ENCODE peak calls at places on chromosomes 16 and 17, in four cellular contexts. U is H1, B is fibroblast of villous mesenchyme, A is A549. C is an unnamed sample.

GRCh38 chr16:27773344-27773743 is 223.4 kb downstream of the KATNIP start:
- DNase-seq in A (no peak), U (no peak), B (no peak), C (no peak)

GRCh38 chr16:50464325-50465290 is 83.6 kb upstream of the NKD1 start:
- DNase-seq in A (no peak), B (no peak), U (peak), C (no peak)

GRCh38 chr17:75270966-75271232 is at the start of gene MIF4GD:
- DNase-seq in U (no peak), B (no peak), A (no peak), C (no peak)

GRCh38 chr17:4142107-4142900 is 526 bp downstream of the ZZEF1 start:
- DNase-seq in U (no peak), B (peak), A (peak), C (no peak)

GRCh38 chr17:47135235-47135634 is 53.9 kb downstream of the CDC27 start:
- DNase-seq in B (no peak), A (no peak), U (no peak), C (no peak)

GRCh38 chr17:68777243-68777855 is 176.2 kb upstream of the FAM20A start:
- DNase-seq in B (peak), A (peak), U (peak), C (peak)

GRCh38 chr17:64218066-64218465 is 45.0 kb downstream of the TEX2 start:
- DNase-seq in A (no peak), U (no peak), B (no peak), C (no peak)

GRCh38 chr16:23571895-23572294 is 14.4 kb downstream of the UBFD1 start:
- DNase-seq in U (no peak), A (no peak), B (no peak), C (no peak)

GRCh38 chr16:4384497-4384896 is 12.8 kb downstream of the VASN start:
- DNase-seq in U (no peak), B (peak), A (no peak), C (no peak)

GRCh38 chr17:49365667-49366066 is 3.6 kb upstream of the ZNF652 start:
- DNase-seq in U (no peak), A (peak), B (no peak), C (no peak)

GRCh38 chr17:58301504-58302150 is 20.9 kb upstream of the MPO start:
- DNase-seq in B (no peak), A (no peak), U (peak), C (no peak)

GRCh38 chr16:53129281-53130192 is 74.7 kb downstream of the CHD9 start:
- DNase-seq in B (peak), A (no peak), U (no peak), C (no peak)

GRCh38 chr17:75595284-75595918 is 7.8 kb downstream of the MYO15B start:
- DNase-seq in A (no peak), U (no peak), B (no peak), C (no peak)

GRCh38 chr17:11671151-11671550 is 72.9 kb downstream of the DNAH9 start:
- DNase-seq in A (no peak), U (no peak), B (no peak), C (no peak)

GRCh38 chr17:6443692-6444572 is at the start of gene PIMREG:
- DNase-seq in A (peak), B (peak), U (peak), C (peak)

GRCh38 chr17:57965521-57966160 is 10.4 kb upstream of the CUEDC1 start:
- DNase-seq in B (no peak), A (no peak), U (peak), C (no peak)

GRCh38 chr17:44389723-44390202 is 314 bp upstream of the ITGA2B start:
- DNase-seq in A (no peak), U (no peak), B (no peak), C (no peak)

GRCh38 chr17:58120195-58120822 is 27.9 kb upstream of the OR4D1 start:
- DNase-seq in A (peak), U (peak), B (peak), C (peak)

DNA sequence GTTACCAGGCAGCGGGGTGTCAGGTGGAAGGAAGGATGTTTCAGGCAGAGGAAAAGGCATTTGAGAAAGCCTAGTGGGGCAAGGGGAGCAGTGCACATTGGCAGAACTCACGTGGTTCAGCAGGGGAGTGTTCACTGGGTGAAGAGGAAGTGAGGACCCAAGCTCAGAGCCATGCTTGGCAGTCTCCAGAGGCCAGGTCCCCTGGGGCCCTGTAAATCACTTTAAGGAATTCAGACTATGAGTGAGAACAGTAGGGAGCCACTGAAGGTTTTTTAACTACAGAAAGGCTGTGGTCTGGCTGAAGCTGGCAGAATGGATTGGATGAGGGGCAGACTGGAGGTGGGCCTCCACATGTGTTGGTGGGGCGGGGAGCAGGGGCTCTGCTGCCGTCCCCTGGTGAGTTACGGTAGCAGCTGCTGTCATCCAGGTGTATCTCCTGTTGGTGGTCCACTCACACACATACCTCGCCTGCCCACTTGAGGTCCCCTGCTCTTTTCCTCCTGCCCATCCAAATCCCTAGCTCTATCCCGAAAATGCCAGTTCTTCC is 5.1 kb downstream of the CLEC16A start:
- DNase-seq in A (peak), U (peak), B (no peak), C (no peak)
- H3K4me3 ChIP-seq in A (no peak), U (no peak), B (no peak), C (no peak)

DNA sequence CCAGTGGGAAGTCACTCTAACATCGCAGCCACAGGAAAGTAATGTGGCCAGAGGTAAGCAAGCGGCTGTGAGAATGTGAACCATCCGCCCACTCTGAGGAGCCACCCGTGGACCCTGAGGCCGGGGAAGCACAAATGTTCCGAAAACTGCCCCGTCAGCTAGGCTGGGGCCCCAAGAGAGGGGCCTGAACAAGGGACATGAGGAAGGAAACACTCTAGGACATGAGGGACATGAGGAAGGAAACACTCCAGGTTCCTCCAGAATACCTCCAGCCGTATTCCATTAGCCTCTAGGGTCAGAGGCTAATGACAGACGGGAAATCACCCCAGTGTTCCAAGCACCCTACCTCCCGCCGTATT is 317 bp downstream of the TEFM start:
- DNase-seq in U (no peak), A (no peak), B (no peak), C (no peak)
- TF ChIP-seq CTCF in U (no peak), A (no peak), B (no peak), C (no peak)

GRCh38 chr17:2435181-2435741 is 34.4 kb upstream of the MNT start:
- DNase-seq in B (no peak), A (no peak), U (peak), C (no peak)
- H3K4me3 ChIP-seq in B (no peak), A (no peak), U (peak), C (no peak)

GRCh38 chr17:22410136-22410535 is 717.8 kb downstream of the KCNJ18 start:
- DNase-seq in A (no peak), U (no peak), B (no peak), C (no peak)

GRCh38 chr17:22411185-22411784 is 719.0 kb downstream of the KCNJ18 start:
- DNase-seq in B (no peak), A (no peak), U (no peak), C (no peak)

GRCh38 chr17:22409160-22409751 is 716.9 kb downstream of the KCNJ18 start:
- DNase-seq in B (no peak), U (no peak), A (no peak), C (no peak)
- TF ChIP-seq CTCF in B (no peak), U (no peak), A (no peak), C (no peak)

DNA sequence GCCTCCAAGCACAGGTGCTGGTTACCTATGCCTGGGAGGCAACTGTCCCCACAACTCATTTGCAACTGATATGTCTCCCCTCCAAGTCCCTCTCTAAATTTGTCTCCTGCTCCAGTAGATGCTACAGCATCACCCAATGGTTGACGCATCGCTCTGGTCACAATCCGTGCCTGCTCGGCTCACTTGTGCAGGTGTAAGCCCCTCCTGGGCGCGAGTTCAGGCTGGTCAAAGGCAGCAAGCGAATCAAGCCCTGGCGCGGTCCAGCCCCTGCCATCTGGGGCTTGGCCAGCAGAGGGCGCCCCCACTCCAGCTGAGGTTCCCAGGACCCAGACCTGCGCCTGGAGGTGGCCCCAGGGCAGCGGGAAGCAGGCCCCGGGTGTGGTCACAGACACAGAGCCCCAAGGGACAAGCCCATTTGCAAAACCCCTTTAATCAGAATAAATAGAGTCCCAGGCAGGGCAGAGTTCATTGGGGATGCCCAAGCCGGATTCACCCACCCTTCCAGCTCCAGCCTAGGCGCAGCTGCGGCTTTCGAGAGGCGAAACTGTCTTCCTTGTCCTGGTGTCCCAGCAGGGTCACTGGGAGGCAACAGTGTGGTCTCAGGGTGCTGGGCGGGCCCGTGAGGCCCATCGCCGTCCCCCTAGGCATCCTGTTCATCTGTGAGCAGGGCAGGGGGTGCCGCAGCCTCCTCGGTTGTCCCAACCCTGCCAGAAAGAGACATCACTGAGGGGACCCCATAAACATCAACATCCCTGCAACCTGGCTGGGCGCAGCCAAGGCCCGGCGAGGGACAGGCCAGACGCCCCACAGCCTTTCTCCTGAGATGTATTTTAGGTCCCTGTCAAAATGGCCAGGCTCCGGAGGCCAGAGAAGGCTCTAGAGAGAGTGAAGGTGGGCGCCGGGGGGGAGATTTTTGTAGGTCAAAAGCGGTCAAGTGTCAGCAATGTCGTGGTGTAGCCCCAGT is 15.8 kb downstream of the TMC6 start:
- DNase-seq in B (peak), A (peak), U (peak), C (no peak)
- H3K4me3 ChIP-seq in B (no peak), A (no peak), U (no peak), C (no peak)

DNA sequence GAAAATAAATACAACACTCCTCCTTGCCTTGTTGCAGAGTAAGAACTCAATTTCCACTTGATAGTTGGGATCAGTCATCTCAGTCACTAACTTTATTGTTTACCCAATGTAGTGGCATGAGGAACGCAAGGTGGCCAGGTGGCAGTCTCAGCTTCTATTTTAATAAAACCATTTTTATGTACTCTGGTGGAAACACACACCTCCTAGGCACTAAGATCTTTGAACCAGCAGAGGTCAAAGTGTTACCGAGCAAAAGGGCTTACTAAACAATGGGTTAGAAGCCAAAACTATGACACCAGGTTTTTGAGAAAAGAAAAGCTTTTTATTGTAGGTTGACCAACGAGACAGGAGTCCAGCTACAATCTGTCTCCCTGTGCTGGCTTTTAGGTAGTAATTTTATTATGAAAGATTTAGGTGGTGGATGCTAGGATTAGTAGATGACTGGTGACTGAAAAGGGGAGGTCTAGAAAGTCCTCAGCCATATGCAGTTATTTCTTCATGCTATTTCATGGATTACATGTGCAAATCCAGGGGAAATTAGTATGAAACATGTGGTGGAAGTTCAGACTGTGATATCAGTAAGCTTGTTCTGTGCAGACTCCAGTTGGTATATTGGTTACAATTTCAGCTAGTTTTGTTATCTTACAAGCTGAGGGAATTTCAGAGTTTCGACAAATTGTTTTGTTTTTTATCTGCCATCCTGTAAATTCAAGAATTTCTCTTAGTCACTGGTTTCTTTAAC is 122.3 kb downstream of the PCTP start:
- DNase-seq in B (no peak), A (no peak), U (no peak), C (no peak)
- TF ChIP-seq CTCF in B (no peak), A (no peak), U (no peak), C (no peak)

GRCh38 chr17:62778990-62779681 is 29.0 kb downstream of the MARCHF10 start:
- DNase-seq in U (no peak), B (peak), A (peak), C (peak)

GRCh38 chr17:62781356-62781755 is 26.8 kb downstream of the MARCHF10 start:
- DNase-seq in B (peak), A (no peak), U (no peak), C (no peak)

GRCh38 chr17:62780273-62780672 is 27.8 kb downstream of the MARCHF10 start:
- DNase-seq in B (no peak), U (no peak), A (no peak), C (no peak)

GRCh38 chr17:62781826-62782225 is 26.3 kb downstream of the MARCHF10 start:
- DNase-seq in U (no peak), A (peak), B (peak), C (no peak)

GRCh38 chr17:62780951-62781350 is 27.2 kb downstream of the MARCHF10 start:
- DNase-seq in U (no peak), B (no peak), A (no peak), C (no peak)
- H3K4me3 ChIP-seq in U (no peak), B (no peak), A (no peak), C (no peak)

DNA sequence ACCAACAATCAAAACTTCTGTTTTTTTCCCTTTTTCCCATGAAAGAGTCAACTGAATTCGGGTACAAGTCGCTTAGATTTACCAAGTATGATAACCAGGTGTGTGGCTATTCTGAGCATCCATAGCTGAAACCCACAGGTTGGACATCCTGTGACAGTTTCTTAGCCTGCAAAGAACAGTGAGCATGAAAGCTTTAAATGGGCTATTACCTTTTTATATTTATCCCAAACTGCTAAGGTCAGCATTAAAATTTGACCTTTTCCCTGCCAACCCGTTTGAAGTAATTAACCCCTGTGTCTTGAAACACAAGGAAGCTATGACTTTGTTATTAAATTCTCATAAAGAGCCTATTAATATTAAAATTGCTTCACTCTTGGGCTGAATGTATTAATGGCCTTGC is 1065.0 kb upstream of the RBFOX1 start:
- DNase-seq in B (no peak), A (no peak), U (no peak), C (no peak)
- TF ChIP-seq CTCF in B (no peak), A (no peak), U (no peak), C (no peak)

GRCh38 chr16:78501744-78502143 is 402.3 kb downstream of the WWOX start:
- DNase-seq in U (no peak), B (no peak), A (no peak), C (no peak)
- H3K4me3 ChIP-seq in U (no peak), B (no peak), A (no peak), C (no peak)

GRCh38 chr16:3094289-3095027 is 4.6 kb downstream of the ZSCAN10 start:
- DNase-seq in A (peak), B (peak), U (peak), C (no peak)
- TF ChIP-seq CTCF in A (peak), B (peak), U (peak), C (peak)